ENCODE peak calls at places on chromosomes 6 and 20, in seven cellular contexts. T is cardiac muscle cell; P is endodermal cell; Q is Peyer's patch; N is right atrium auricular region; Z is tibial nerve; J is naive thymus-derived CD4-positive, alpha-beta T cell. Y is an unnamed sample. For H3K9me3 and H3K36me3, the result is how much of the 10 kb centered on the place peaks cover.

GRCh38 chr6:128632131-128632530 is 111.7 kb upstream of the PTPRK start:
- DNase-seq in T (peak), P (no peak), Q (no peak), N (no peak), Z (no peak), J (no peak), Y (no peak)

GRCh38 chr6:112701201-112701600 is 354.1 kb downstream of the RFPL4B start:
- DNase-seq in T (peak), P (no peak), Q (no peak), N (no peak), Z (peak), J (no peak), Y (no peak)

GRCh38 chr6:11324453-11325023 is 92.1 kb upstream of the NEDD9 start:
- DNase-seq in T (no peak), P (no peak), Q (no peak), N (no peak), Z (no peak), J (no peak), Y (no peak)

GRCh38 chr6:147874322-147874721 is 365.8 kb downstream of the SAMD5 start:
- DNase-seq in T (no peak), P (no peak), Q (no peak), N (no peak), Z (no peak), J (no peak), Y (no peak)

GRCh38 chr20:61842011-61842410 is 223.7 kb downstream of the TAF4 start:
- DNase-seq in T (no peak), P (no peak), Q (no peak), N (no peak), Z (no peak), J (no peak), Y (no peak)

GRCh38 chr20:35510946-35511735 is 18.3 kb downstream of the C20orf173 start:
- DNase-seq in T (peak), P (no peak), Q (no peak), N (no peak), Z (no peak), J (no peak), Y (no peak)

GRCh38 chr6:108940741-108941140 is 92.5 kb downstream of the ARMC2 start:
- DNase-seq in T (no peak), P (no peak), Q (no peak), N (no peak), Z (no peak), J (no peak), Y (no peak)

GRCh38 chr6:107845777-107846176 is 21.7 kb upstream of the SCML4 start:
- DNase-seq in T (no peak), P (peak), Q (no peak), N (no peak), Z (no peak), J (no peak), Y (no peak)

GRCh38 chr6:89840538-89840937 is 10.9 kb downstream of the CASP8AP2 start:
- DNase-seq in T (peak), P (no peak), Q (no peak), N (no peak), Z (no peak), J (no peak), Y (no peak)

GRCh38 chr6:149311766-149312165 is 5.7 kb upstream of the TAB2 start:
- DNase-seq in T (no peak), P (no peak), Q (no peak), N (no peak), Z (no peak), J (no peak), Y (no peak)

GRCh38 chr6:110392727-110393126 is 22.6 kb downstream of the DDO start:
- DNase-seq in T (no peak), P (peak), Q (no peak), N (no peak), Z (no peak), J (no peak), Y (no peak)

GRCh38 chr6:17910178-17910577 is 77.3 kb downstream of the KIF13A start:
- DNase-seq in T (no peak), P (no peak), Q (no peak), N (no peak), Z (no peak), J (no peak), Y (no peak)

GRCh38 chr6:4844108-4844507 is 67.9 kb downstream of the CDYL start:
- DNase-seq in T (no peak), P (peak), Q (no peak), N (no peak), Z (no peak), J (no peak), Y (no peak)

GRCh38 chr6:52759085-52759484 is 4.2 kb downstream of the GSTA2 start:
- DNase-seq in T (peak), P (no peak), Q (no peak), N (no peak), Z (no peak), J (no peak), Y (no peak)

GRCh38 chr6:43216200-43216599 is 13.1 kb downstream of the DNPH1 start:
- DNase-seq in T (no peak), P (no peak), Q (no peak), N (no peak), Z (no peak), J (no peak), Y (no peak)

GRCh38 chr6:63740709-63741108 is 105.1 kb downstream of the PHF3 start:
- DNase-seq in T (peak), P (no peak), Q (no peak), N (no peak), Z (no peak), J (no peak), Y (no peak)

GRCh38 chr6:109760208-109760607 is 69.1 kb downstream of the FIG4 start:
- DNase-seq in T (no peak), P (no peak), Q (no peak), N (no peak), Z (no peak), J (no peak), Y (no peak)

GRCh38 chr20:31860431-31861345 is 9.6 kb downstream of the DUSP15 start:
- DNase-seq in T (peak), P (peak), Q (no peak), N (no peak), Z (no peak), J (no peak), Y (peak)

GRCh38 chr20:44074252-44075151 is 112.5 kb downstream of the JPH2 start:
- DNase-seq in T (peak), P (no peak), Q (no peak), N (peak), Z (no peak), J (no peak), Y (no peak)

GRCh38 chr20:57941121-57941522 is 231.3 kb upstream of the PMEPA1 start:
- DNase-seq in T (no peak), P (no peak), Q (no peak), N (no peak), Z (no peak), J (no peak), Y (peak)

GRCh38 chr6:159529820-159530405 is 163.1 kb downstream of the SOD2 start:
- DNase-seq in T (no peak), P (no peak), Q (no peak), N (no peak), Z (peak), J (no peak), Y (no peak)

GRCh38 chr20:38054647-38055046 is 21.1 kb downstream of the RPRD1B start:
- DNase-seq in T (no peak), P (no peak), Q (no peak), N (no peak), Z (no peak), J (no peak), Y (no peak)

GRCh38 chr20:21450572-21450971 is 53.2 kb upstream of the NKX2-4 start:
- DNase-seq in T (no peak), P (no peak), Q (no peak), N (no peak), Z (no peak), J (no peak), Y (no peak)

GRCh38 chr20:16098890-16099639 is 474.2 kb downstream of the KIF16B start:
- DNase-seq in T (no peak), P (no peak), Q (no peak), N (no peak), Z (peak), J (no peak), Y (no peak)

GRCh38 chr6:105986998-105987397 is 99.1 kb upstream of the PRDM1 start:
- DNase-seq in T (no peak), P (no peak), Q (no peak), N (no peak), Z (no peak), J (no peak), Y (no peak)

GRCh38 chr20:53839423-53840176 is 230.8 kb downstream of the BCAS1 start:
- DNase-seq in T (no peak), P (no peak), Q (peak), N (no peak), Z (no peak), J (peak), Y (peak)

GRCh38 chr6:138862491-138862890 is 66.6 kb downstream of the ECT2L start:
- DNase-seq in T (no peak), P (no peak), Q (no peak), N (no peak), Z (no peak), J (no peak), Y (no peak)

GRCh38 chr20:40763646-40764295 is 74.7 kb upstream of the MAFB start:
- DNase-seq in T (peak), P (no peak), Q (no peak), N (no peak), Z (no peak), J (no peak), Y (no peak)

GRCh38 chr6:158879180-158879579 is 60.0 kb upstream of the EZR start:
- DNase-seq in T (peak), P (no peak), Q (no peak), N (no peak), Z (no peak), J (no peak), Y (no peak)

GRCh38 chr6:137602871-137603270 is 108.7 kb upstream of the OLIG3 start:
- DNase-seq in T (no peak), P (no peak), Q (no peak), N (no peak), Z (no peak), J (no peak), Y (no peak)

GRCh38 chr20:60035-60918 is 27.2 kb upstream of the DEFB125 start:
- DNase-seq in T (no peak), P (no peak), Q (no peak), N (no peak), Z (no peak), J (no peak), Y (no peak)

GRCh38 chr20:53002786-53003185 is 30.6 kb downstream of the TSHZ2 start:
- DNase-seq in T (no peak), P (no peak), Q (no peak), N (no peak), Z (no peak), J (no peak), Y (no peak)

GRCh38 chr6:40359808-40360207 is 227.4 kb downstream of the LRFN2 start:
- DNase-seq in T (no peak), P (peak), Q (no peak), N (no peak), Z (no peak), J (no peak), Y (no peak)

GRCh38 chr20:63490416-63490815 is 8.5 kb downstream of the EEF1A2 start:
- DNase-seq in T (no peak), P (no peak), Q (no peak), N (no peak), Z (no peak), J (no peak), Y (peak)

GRCh38 chr6:155265843-155266535 is 2.2 kb downstream of the CLDN20 start:
- DNase-seq in T (no peak), P (no peak), Q (no peak), N (no peak), Z (no peak), J (no peak), Y (no peak)

GRCh38 chr20:63125893-63126601 is 89.9 kb downstream of the YTHDF1 start:
- DNase-seq in T (no peak), P (peak), Q (no peak), N (no peak), Z (no peak), J (no peak), Y (peak)

GRCh38 chr6:15623282-15624116 is 39.3 kb downstream of the DTNBP1 start:
- DNase-seq in T (peak), P (no peak), Q (no peak), N (no peak), Z (no peak), J (peak), Y (no peak)

DNA sequence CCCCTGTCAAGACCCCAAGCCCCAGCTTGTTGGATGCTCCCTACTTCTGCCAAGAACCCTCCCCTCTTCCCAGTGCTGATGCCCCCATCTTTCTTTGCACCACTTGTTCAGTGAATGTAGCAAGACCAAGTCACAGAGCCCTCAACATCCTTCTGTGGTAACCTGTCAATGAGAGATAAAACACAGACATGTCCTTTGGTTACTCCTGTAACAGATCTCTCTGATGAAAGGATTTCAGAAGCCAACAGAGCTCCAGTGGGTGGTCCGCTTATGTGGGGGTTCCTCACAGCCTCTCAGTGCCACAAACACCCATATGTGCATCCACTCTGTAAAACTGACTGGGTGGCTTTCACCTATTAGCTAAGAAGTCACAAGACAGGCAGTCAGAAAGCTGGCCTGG is 93.2 kb upstream of the CST7 start:
- DNase-seq in T (no peak), P (no peak), Q (no peak), N (no peak), Z (no peak), J (no peak), Y (no peak)
- H3K9me3 ChIP-seq in T (under half), P (under half), Q (under half), N (under half), Z (under half), J (under half), Y (under half)

DNA sequence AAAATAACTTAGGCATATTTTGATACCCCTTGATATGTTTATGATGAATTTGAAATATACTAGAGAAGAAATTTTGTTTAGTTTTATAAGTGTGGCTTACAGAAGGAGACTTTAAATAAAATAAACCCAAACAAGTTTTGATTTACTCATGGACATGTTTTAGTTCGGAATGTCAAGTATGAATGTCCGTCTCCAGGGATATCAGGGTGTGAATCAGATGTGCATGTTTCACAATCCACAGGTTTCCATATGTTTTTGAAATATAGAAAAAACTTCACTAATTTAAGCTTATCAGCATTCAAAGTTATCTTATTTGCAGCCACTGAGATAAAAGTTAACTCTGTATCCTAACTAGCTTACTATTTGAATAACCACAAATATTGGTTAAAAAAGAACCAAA is 51.5 kb downstream of the PLCB1 start:
- DNase-seq in T (peak), P (no peak), Q (no peak), N (no peak), Z (no peak), J (no peak), Y (no peak)
- H3K36me3 ChIP-seq in T (under half), P (under half), Q (under half), N (under half), Z (under half), J (under half), Y (under half)

DNA sequence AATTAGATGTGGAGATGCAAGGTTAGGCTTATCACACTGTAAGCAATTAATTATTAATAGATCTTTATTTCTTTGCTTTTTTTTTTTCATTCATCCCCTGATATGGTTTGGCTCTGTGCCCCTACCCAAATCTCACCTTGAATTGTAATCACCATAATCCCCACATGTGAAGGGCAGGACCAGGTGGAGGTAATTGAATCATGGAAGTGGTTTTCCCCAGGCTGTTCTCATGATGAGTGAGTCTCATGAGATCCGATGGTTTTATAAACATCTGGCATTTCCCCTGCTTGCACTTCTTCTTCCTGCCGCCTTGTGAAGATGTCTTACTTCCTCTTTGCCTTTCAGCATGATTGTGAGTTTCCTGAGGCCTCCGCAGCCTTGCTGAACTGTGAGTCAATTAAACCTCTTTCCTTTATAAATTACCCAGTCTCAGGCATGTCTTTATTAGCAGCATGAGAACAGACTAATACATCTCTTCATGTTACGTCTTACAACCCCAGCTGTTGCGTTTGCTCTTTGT is 333.8 kb downstream of the CDH26 start:
- DNase-seq in T (no peak), P (no peak), Q (no peak), N (no peak), Z (no peak), J (no peak), Y (no peak)
- H3K4me3 ChIP-seq in T (no peak), P (no peak), Q (no peak), N (no peak), Z (no peak), J (no peak), Y (no peak)

DNA sequence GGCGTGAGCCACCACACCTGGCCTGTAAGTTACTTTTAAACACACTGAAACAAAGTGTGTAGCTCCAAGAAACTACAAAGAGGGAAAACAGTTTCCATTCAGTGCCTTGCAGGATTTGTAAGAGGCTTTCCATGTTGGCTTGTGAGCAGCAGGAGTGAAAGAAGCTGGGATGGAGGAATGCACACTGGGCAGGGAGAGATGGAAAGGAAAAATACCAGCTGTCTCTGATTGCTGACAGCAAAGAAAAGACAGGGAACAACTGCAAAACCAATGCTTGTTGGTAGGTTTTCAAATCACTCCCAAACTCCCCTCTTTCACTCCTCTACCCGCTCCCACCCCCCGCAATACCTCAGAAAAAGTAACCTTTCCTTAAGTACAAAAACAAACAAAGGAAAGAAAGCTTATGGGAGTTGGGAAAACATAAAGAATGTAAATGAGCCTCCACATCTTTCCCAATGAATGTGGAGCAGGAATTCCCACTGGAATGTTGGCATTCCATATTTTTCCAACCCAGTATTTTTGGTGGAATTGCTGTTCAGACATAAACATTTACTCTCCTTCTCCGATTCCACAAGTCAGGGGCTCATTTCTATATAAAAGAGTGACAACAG is 166.1 kb downstream of the THBS2 start:
- DNase-seq in T (peak), P (no peak), Q (no peak), N (no peak), Z (no peak), J (no peak), Y (no peak)
- H3K9me3 ChIP-seq in T (under half), P (under half), Q (under half), N (under half), Z (under half), J (under half), Y (under half)

DNA sequence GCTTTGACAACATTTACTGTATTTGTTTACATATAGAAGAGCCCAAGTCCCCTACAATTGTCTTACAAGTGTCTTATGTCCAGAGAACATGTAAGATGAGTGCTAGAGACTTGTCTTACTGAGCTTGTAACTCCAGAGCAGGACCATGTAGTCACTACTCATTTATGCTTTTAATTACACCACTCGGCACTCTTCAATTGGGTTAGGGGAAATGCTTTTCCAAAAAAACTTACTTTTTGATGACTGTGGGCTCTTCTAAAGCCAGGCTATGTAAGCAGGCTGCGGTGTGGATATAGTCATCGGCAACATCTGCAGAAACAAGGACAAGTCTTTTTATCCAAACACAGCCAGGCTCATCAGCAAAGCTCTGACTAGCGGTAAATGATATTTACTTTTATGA is 18.7 kb downstream of the SNX5 start:
- DNase-seq in T (no peak), P (no peak), Q (no peak), N (no peak), Z (no peak), J (no peak), Y (no peak)
- H3K36me3 ChIP-seq in T (half or more), P (half or more), Q (half or more), N (half or more), Z (under half), J (under half), Y (under half)

GRCh38 chr6:75493400-75494064 is at the start of gene FILIP1:
- DNase-seq in T (peak), P (peak), Q (no peak), N (peak), Z (peak), J (no peak), Y (no peak)
- H3K4me3 ChIP-seq in T (peak), P (peak), Q (no peak), N (peak), Z (peak), J (no peak), Y (no peak)

DNA sequence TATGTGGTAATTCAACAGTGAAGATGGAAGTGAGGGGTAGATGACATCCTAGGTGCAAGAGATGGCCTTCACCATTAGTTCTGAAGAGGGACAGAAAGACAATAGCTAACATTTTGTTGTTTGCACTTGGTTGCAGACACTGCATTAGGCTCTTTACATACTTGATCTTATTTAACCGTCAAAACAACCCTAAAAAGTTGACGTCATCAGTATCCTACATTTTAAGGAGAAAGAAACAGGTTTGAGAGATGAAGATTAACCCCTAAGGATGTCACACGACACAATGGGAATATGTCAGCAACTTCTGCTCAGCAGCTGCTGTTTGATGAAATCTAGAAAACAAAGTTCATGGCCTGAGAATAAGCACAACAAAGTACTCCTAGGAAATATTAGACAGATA is 72.6 kb upstream of the MC3R start:
- DNase-seq in T (no peak), P (no peak), Q (no peak), N (no peak), Z (no peak), J (no peak), Y (no peak)
- H3K9me3 ChIP-seq in T (under half), P (half or more), Q (under half), N (under half), Z (under half), J (under half), Y (under half)

Y was measured in mucosa of descending colon.